ENCODE peak calls at places on chromosomes 7 and 10, in five cellular contexts. E is astrocyte, G is neuronal stem cell, O is GM23338, R is fibroblast of lung. Y is an unnamed sample.

GRCh38 chr7:113175525-113176097 is 57.3 kb upstream of the SMIM30 start:
- DNase-seq in E (no peak), G (no peak), O (no peak), R (peak; percentile 10), Y (no peak)

GRCh38 chr10:130756651-130757050 is 554.9 kb downstream of the TCERG1L start:
- DNase-seq in E (no peak), G (no peak), O (no peak), R (no peak), Y (no peak)

GRCh38 chr10:59752278-59752940 is 846 bp downstream of the MRLN start:
- DNase-seq in E (no peak), G (no peak), O (no peak), R (no peak), Y (no peak)

GRCh38 chr7:85489498-85489897 is 302.6 kb upstream of the SEMA3D start:
- DNase-seq in E (peak; percentile 99), G (no peak), O (no peak), R (peak; percentile 99), Y (peak; percentile 8)

GRCh38 chr7:96055717-96056116 is 266.2 kb downstream of the SLC25A13 start:
- DNase-seq in E (no peak), G (no peak), O (no peak), R (no peak), Y (no peak)

GRCh38 chr7:135744938-135745701 is 3.5 kb downstream of the FAM180A start:
- DNase-seq in E (peak; percentile 94), G (no peak), O (no peak), R (peak; percentile 96), Y (no peak)

GRCh38 chr10:49622426-49623425 is 8.9 kb downstream of the CHAT start:
- DNase-seq in E (no peak), G (no peak), O (no peak), R (no peak), Y (no peak)

GRCh38 chr7:45215611-45216062 is 58.0 kb downstream of the RAMP3 start:
- DNase-seq in E (no peak), G (no peak), O (no peak), R (no peak), Y (no peak)

GRCh38 chr10:72828294-72828693 is 65.2 kb upstream of the OIT3 start:
- DNase-seq in E (no peak), G (no peak), O (no peak), R (no peak), Y (no peak)
- H3K4me2 ChIP-seq in E (no peak overlapping the region), G (no peak overlapping the region), O (no peak overlapping the region), R (no peak overlapping the region), Y (no peak overlapping the region)

DNA sequence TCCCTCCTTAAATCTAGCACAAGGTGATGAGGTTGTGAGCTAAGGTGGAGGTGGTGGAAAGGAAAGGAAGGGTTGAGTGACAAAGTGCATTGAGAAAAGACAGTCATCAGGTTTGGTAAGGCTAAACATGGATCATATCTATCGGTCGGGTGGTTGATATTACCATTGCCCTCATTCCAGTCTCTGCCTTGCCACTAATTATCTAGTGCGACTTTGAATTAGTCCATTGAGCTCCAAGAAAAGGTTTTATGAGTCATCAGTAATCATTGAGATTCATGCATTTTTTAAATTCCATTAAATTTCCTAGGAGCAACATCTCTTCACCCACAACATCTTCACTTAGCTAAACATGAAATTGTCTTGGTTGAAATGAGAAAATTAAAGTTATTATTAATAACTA is 68.9 kb upstream of the FRMD4A start:
- DNase-seq in E (no peak), G (no peak), O (no peak), R (peak; percentile 52), Y (no peak)
- H3K4me2 ChIP-seq in E (no peak overlapping the region), G (no peak overlapping the region), O (no peak overlapping the region), R (no peak overlapping the region), Y (no peak overlapping the region)

GRCh38 chr7:93960986-93961385 is 39.5 kb downstream of the GNG11 start:
- DNase-seq in E (no peak), G (no peak), O (no peak), R (no peak), Y (no peak)
- H3K4me2 ChIP-seq in E (no peak overlapping the region), G (no peak overlapping the region), O (no peak overlapping the region), R (no peak overlapping the region), Y (no peak overlapping the region)

GRCh38 chr7:158022601-158023000 is 565.0 kb downstream of the PTPRN2 start:
- DNase-seq in E (no peak), G (no peak), O (no peak), R (no peak), Y (no peak)

GRCh38 chr7:158021836-158022235 is 565.8 kb downstream of the PTPRN2 start:
- DNase-seq in E (no peak), G (no peak), O (no peak), R (no peak), Y (no peak)

GRCh38 chr7:158024351-158024715 is 563.3 kb downstream of the PTPRN2 start:
- DNase-seq in E (no peak), G (no peak), O (no peak), R (no peak), Y (no peak)

GRCh38 chr7:158023563-158024350 is 563.9 kb downstream of the PTPRN2 start:
- DNase-seq in E (no peak), G (no peak), O (no peak), R (no peak), Y (no peak)

DNA sequence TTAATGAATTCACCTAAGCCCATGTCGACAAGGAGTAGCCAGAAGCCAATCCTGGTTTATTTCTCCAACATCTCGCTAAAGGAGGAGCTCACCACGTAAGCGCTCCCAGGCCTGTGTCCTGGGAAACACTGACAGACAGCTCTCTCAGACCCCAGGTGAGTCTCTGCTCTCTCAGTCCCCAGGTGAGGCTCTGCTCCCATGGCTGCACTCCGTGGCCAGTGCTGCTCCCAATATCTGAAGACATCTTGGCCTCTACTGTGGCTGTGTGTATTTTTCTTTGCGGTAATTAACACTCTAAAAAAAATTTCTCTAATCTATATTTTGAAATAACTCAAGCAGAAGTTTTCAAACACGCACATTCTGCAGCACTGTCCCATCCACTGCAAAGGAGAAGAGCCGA is 564.5 kb downstream of the PTPRN2 start:
- DNase-seq in E (no peak), G (no peak), O (no peak), R (no peak), Y (no peak)
- H3K4me2 ChIP-seq in E (no peak overlapping the region), G (no peak overlapping the region), O (no peak overlapping the region), R (no peak overlapping the region), Y (no peak overlapping the region)

GRCh38 chr10:80486785-80487421 is 32.8 kb downstream of the TSPAN14 start:
- DNase-seq in E (no peak), G (no peak), O (no peak), R (no peak), Y (no peak)

GRCh38 chr10:80489371-80490112 is 35.4 kb downstream of the TSPAN14 start:
- DNase-seq in E (no peak), G (no peak), O (no peak), R (no peak), Y (no peak)

GRCh38 chr10:80487422-80487785 is 33.3 kb downstream of the TSPAN14 start:
- DNase-seq in E (no peak), G (no peak), O (no peak), R (no peak), Y (no peak)

GRCh38 chr10:80488539-80489066 is 34.5 kb downstream of the TSPAN14 start:
- DNase-seq in E (no peak), G (no peak), O (no peak), R (no peak), Y (no peak)

GRCh38 chr10:80487791-80488538 is 33.9 kb downstream of the TSPAN14 start:
- DNase-seq in E (no peak), G (no peak), O (no peak), R (no peak), Y (no peak)
- H3K4me2 ChIP-seq in E (no peak overlapping the region), G (no peak overlapping the region), O (peak overlapping the region; percentile 40), R (no peak overlapping the region), Y (no peak overlapping the region)

GRCh38 chr10:88793747-88794299 is 8.7 kb upstream of the LIPM start:
- DNase-seq in E (peak; percentile 74), G (no peak), O (no peak), R (peak; percentile 78), Y (no peak)
- H3K4me2 ChIP-seq in E (peak overlapping the region; percentile 8), G (no peak overlapping the region), O (no peak overlapping the region), R (no peak overlapping the region), Y (no peak overlapping the region)

GRCh38 chr7:149837620-149838223 is 453 bp upstream of the ZNF862 start:
- DNase-seq in E (no peak), G (no peak), O (no peak), R (no peak), Y (no peak)
- H3K4me2 ChIP-seq in E (peak overlapping the region; percentile 94), G (no peak overlapping the region), O (peak overlapping the region; percentile 46), R (peak overlapping the region; percentile 25), Y (peak overlapping the region; percentile 30)

GRCh38 chr7:22387583-22387982 is 30.6 kb upstream of the RAPGEF5 start:
- DNase-seq in E (peak; percentile 84), G (no peak), O (no peak), R (peak; percentile 88), Y (no peak)
- H3K4me2 ChIP-seq in E (no peak overlapping the region), G (no peak overlapping the region), O (no peak overlapping the region), R (no peak overlapping the region), Y (no peak overlapping the region)

GRCh38 chr7:82312646-82313045 is 130.9 kb downstream of the CACNA2D1 start:
- DNase-seq in E (no peak), G (no peak), O (peak; percentile 70), R (no peak), Y (no peak)
- H3K4me2 ChIP-seq in E (no peak overlapping the region), G (no peak overlapping the region), O (peak overlapping the region; percentile 48), R (no peak overlapping the region), Y (no peak overlapping the region)

DNA sequence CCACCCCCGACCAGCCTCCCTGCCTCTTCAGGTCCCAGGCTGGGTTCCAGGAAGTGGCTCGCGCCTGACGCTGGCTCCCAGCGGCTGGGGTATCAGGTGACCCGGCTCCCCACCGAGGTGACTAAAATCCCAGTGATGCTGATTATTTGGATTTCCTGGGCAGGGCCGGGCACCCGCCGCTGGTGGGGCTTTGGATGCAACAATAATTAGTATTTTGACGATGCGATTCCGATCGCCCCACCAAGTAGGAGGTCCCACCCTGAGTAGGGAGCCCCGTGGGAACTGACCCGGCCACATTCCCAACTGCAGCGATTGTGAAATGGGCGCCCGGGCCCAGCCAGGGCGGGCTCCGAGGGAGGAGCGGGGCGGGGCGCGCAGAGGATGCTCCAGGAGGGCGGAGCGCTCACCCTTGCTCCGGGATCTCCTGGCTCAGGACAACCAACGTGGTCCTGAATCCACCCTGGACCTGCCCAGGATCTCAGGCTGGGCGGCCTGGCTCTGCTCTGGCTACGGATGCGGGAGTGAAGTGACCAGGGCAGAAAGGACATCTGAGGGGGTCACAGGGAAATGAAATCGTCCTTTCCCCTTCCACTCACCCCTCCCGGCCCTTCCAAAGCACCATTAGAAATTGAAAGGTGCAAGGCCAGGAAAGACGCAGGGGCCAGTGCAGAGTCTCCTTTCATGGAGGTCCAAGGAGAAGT is 32.6 kb downstream of the DUSP5 start:
- DNase-seq in E (peak; percentile 47), G (peak; percentile 32), O (peak; percentile 92), R (peak; percentile 56), Y (peak; percentile 70)
- H3K4me2 ChIP-seq in E (peak overlapping the region; percentile 81), G (peak overlapping the region; percentile 57), O (peak overlapping the region; percentile 88), R (peak overlapping the region; percentile 79), Y (peak overlapping the region; percentile 87)